ENCODE peak calls at places on chromosomes 12 and 14, in six cellular contexts. T is omental fat pad, C is endothelial cell, M is psoas muscle, U is lower lobe of right lung, F is GM12878. Y is an unnamed sample.

GRCh38 chr12:41277019-41277770 is 89.1 kb downstream of the PDZRN4 start:
- DNase-seq in T (no peak), C (peak), M (no peak), U (no peak), F (no peak), Y (no peak)

GRCh38 chr12:14129601-14130178 is 148.3 kb upstream of the GRIN2B start:
- DNase-seq in T (no peak), C (no peak), M (no peak), U (no peak), F (no peak), Y (no peak)

GRCh38 chr14:90547968-90548367 is 151.1 kb downstream of the CALM1 start:
- DNase-seq in T (no peak), C (no peak), M (no peak), U (peak), F (no peak), Y (no peak)

GRCh38 chr14:67442139-67442906 is 30.4 kb upstream of the PLEK2 start:
- DNase-seq in T (no peak), C (no peak), M (no peak), U (no peak), F (no peak), Y (no peak)

GRCh38 chr12:15751741-15752140 is 37.4 kb downstream of the EPS8 start:
- DNase-seq in T (no peak), C (no peak), M (no peak), U (no peak), F (no peak), Y (no peak)

GRCh38 chr12:117486840-117487659 is 125.6 kb upstream of the NOS1 start:
- DNase-seq in T (no peak), C (no peak), M (peak), U (no peak), F (no peak), Y (no peak)

GRCh38 chr12:7859552-7859951 is 13.2 kb downstream of the SLC2A14 start:
- DNase-seq in T (no peak), C (no peak), M (no peak), U (no peak), F (no peak), Y (no peak)

GRCh38 chr14:69084023-69084422 is 68.9 kb downstream of the DCAF5 start:
- DNase-seq in T (no peak), C (no peak), M (no peak), U (no peak), F (no peak), Y (no peak)

GRCh38 chr12:32025906-32026305 is 66.7 kb downstream of the RESF1 start:
- DNase-seq in T (no peak), C (no peak), M (no peak), U (no peak), F (peak), Y (no peak)

GRCh38 chr14:101733211-101733610 is 28.3 kb upstream of the PPP2R5C start:
- DNase-seq in T (no peak), C (no peak), M (no peak), U (no peak), F (no peak), Y (no peak)

GRCh38 chr12:132717531-132718387 is 7.1 kb downstream of the PGAM5 start:
- DNase-seq in T (no peak), C (peak), M (peak), U (no peak), F (no peak), Y (no peak)

GRCh38 chr12:5369298-5369697 is 62.6 kb upstream of the NTF3 start:
- DNase-seq in T (no peak), C (no peak), M (no peak), U (no peak), F (no peak), Y (no peak)

DNA sequence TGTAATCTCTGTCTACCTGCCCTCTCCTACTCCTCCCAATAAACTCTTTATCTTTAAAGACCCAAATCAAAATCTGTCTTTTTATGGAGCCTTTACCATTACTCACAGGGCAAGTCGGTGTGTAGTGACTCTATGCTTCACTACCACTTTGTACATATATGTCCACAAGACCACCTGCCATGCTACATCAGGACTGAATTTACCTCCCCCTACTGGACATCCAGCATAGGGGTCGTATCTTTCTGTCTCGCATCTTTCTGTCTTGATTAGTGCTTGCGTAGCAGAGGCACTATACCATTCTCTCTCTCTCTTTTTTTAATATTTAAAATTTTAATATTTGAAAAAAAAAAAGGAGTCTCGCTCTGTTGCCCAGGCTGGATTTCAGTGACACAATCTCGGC is 587.5 kb downstream of the SOX5 start:
- DNase-seq in T (no peak), C (no peak), M (no peak), U (no peak), F (no peak), Y (no peak)
- TF ChIP-seq CTCF in T (no peak), C (peak), M (no peak), U (no peak), F (peak), Y (peak)

GRCh38 chr12:76085159-76085868 is 829 bp upstream of the NAP1L1 start:
- DNase-seq in T (no peak), C (no peak), M (no peak), U (no peak), F (no peak), Y (no peak)
- TF ChIP-seq CTCF in T (no peak), C (no peak), M (no peak), U (peak), F (no peak), Y (no peak)

GRCh38 chr12:124368421-124369032 is 73.6 kb downstream of the RFLNA start:
- DNase-seq in T (no peak), C (no peak), M (no peak), U (no peak), F (no peak), Y (no peak)

GRCh38 chr12:124370851-124371250 is 76.0 kb downstream of the RFLNA start:
- DNase-seq in T (no peak), C (no peak), M (no peak), U (no peak), F (no peak), Y (no peak)

GRCh38 chr12:124369901-124370378 is 75.0 kb downstream of the RFLNA start:
- DNase-seq in T (no peak), C (no peak), M (no peak), U (no peak), F (no peak), Y (no peak)

GRCh38 chr12:124370384-124370783 is 75.5 kb downstream of the RFLNA start:
- DNase-seq in T (no peak), C (no peak), M (no peak), U (no peak), F (no peak), Y (no peak)

DNA sequence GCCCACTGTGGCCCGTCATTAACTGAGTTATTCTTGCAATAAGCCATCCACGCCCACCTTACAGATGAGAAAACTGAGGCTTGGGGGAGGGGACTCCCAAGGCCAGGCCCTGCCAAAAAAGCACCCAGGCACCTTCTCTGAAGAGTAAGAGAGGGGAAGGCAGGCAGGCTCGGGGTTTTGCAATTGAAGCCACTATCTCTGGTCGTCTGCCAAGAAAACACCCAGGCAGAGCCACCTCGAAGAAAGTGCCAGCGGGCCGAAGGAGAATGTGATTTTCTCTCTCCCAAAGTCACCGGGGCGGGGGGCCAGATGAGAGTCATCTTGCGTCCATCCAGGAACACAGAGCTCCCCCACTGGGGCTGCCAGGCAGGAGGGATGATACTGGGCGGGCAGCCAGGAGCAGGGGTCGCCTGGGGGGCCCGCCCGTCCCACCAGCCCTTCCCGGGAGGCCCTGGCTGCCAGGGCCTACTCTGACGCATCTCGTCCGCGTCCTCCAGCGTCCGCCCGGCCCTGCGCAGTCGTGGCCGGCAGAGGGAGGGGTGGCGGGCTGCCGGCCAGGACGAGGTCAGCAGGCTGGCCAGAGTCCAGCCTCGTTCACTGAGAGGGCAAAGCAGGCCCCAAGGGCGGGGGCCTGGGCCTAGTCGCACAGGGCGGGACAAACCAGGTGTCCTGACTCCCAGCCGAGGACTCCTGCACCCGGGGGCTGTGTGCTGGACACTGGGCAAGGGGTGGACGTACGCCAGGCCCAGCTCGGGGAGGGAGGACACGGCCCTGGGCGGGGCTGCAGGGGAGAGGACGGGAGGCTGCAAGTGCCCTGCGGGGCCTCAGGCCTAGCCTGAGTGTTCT is 74.4 kb downstream of the RFLNA start:
- DNase-seq in T (peak), C (no peak), M (peak), U (peak), F (no peak), Y (no peak)
- TF ChIP-seq CTCF in T (no peak), C (no peak), M (peak), U (peak), F (no peak), Y (no peak)

DNA sequence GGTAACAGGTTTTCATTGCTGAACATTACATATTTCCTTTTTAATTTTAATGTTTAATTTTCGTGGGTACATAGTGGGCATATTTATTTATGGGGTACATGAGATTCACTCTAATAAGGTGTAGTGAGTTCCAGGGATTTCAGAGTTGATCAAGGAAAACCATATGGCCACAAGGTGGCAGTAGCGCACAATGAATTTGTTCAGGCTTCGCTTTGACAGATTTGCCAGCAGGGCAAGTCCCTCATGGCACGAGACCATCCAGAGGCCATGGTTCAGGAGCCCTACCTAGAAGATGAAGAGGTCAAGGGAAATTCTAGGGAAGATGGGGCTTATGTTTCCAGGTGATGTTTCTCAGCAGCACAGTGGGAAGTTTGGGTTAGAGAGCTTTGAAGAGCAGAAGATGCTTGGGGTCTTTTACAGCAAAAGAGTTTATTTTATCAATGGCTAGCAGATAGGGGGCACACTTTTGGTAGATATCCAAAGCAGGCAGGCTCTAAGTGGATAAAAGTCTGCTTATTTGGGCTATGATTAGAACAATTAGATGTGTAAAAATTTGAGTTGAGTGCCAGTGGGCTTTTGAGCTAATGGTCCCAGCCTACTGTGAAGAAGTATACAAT is 1004.4 kb downstream of the AACS start:
- DNase-seq in T (peak), C (peak), M (no peak), U (no peak), F (no peak), Y (no peak)
- TF ChIP-seq CTCF in T (no peak), C (peak), M (peak), U (peak), F (peak), Y (peak)